ENCODE peak calls at places on chromosomes 6 and 20, in four cellular contexts. V, J, Y and A are unnamed samples.

GRCh38 chr20:10651227-10651990 is 22.4 kb downstream of the JAG1 start:
- DNase-seq in V (no peak), J (peak; percentile 59), Y (no peak), A (no peak)

GRCh38 chr6:137230547-137230946 is 11.4 kb upstream of the IFNGR1 start:
- DNase-seq in V (no peak), J (no peak), Y (no peak), A (no peak)

GRCh38 chr20:34110025-34111013 is 1.7 kb downstream of the EIF2S2 start:
- DNase-seq in V (no peak), J (peak; percentile 10), Y (no peak), A (no peak)

GRCh38 chr20:54165803-54166202 is 8.0 kb downstream of the CYP24A1 start:
- DNase-seq in V (no peak), J (no peak), Y (no peak), A (no peak)

GRCh38 chr6:34745277-34746103 is 11.8 kb upstream of the SNRPC start:
- DNase-seq in V (no peak), J (peak; percentile 72), Y (peak; percentile 64), A (no peak)

GRCh38 chr6:163655217-163656121 is 241.0 kb downstream of the QKI start:
- DNase-seq in V (no peak), J (no peak), Y (no peak), A (no peak)

GRCh38 chr6:15256538-15257222 is 10.8 kb downstream of the JARID2 start:
- DNase-seq in V (no peak), J (no peak), Y (no peak), A (no peak)

GRCh38 chr20:41632896-41633295 is 14.7 kb upstream of the CHD6 start:
- DNase-seq in V (no peak), J (peak; percentile 52), Y (no peak), A (no peak)

GRCh38 chr6:158536891-158537798 is 22.7 kb upstream of the TMEM181 start:
- DNase-seq in V (no peak), J (no peak), Y (peak; percentile 73), A (no peak)

GRCh38 chr6:138805431-138805830 is 9.5 kb downstream of the ECT2L start:
- DNase-seq in V (no peak), J (peak; percentile 68), Y (no peak), A (no peak)

GRCh38 chr20:3818155-3819151 is 1.9 kb upstream of the AP5S1 start:
- DNase-seq in V (no peak), J (peak; percentile 87), Y (peak; percentile 54), A (no peak)

GRCh38 chr20:63495771-63496403 is 3.0 kb downstream of the EEF1A2 start:
- DNase-seq in V (no peak), J (peak; percentile 28), Y (peak; percentile 81), A (no peak)

GRCh38 chr20:57819291-57819690 is 109.5 kb upstream of the PMEPA1 start:
- DNase-seq in V (no peak), J (no peak), Y (no peak), A (no peak)

GRCh38 chr20:57818418-57818817 is 108.6 kb upstream of the PMEPA1 start:
- DNase-seq in V (no peak), J (no peak), Y (no peak), A (no peak)

GRCh38 chr20:57824909-57825308 is 115.1 kb upstream of the PMEPA1 start:
- DNase-seq in V (no peak), J (no peak), Y (no peak), A (no peak)

GRCh38 chr20:57821930-57822329 is 112.1 kb upstream of the PMEPA1 start:
- DNase-seq in V (no peak), J (no peak), Y (no peak), A (no peak)

GRCh38 chr20:57819981-57820380 is 110.2 kb upstream of the PMEPA1 start:
- DNase-seq in V (no peak), J (no peak), Y (no peak), A (no peak)
- TF ChIP-seq CHD1 in V (no peak), J (no peak), Y (no peak), A (no peak)

DNA sequence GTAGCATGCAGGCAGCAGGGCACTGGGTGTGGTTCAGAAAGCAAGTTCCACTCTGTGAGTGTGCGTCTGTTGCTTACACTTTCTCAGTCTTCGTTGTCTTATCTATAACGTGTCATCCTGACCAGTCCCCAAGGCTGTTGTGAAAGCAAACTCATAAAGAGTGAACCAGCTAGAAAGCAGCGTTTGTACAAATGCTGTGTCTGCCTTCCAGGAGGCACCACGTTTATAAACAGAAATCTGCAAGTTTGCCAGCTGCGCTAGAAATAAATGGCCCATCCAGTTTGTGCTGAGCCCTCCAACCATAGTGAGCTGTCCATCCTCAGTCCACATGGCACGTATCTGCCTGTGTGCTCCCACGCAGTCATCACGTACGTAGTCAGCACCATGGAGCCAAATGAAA is 180.7 kb downstream of the SYNDIG1 start:
- DNase-seq in V (no peak), J (peak; percentile 89), Y (no peak), A (no peak)
- TF ChIP-seq CHD1 in V (no peak), J (no peak), Y (no peak), A (no peak)

GRCh38 chr6:139881728-139882211 is 507.3 kb upstream of the CITED2 start:
- DNase-seq in V (no peak), J (peak; percentile 53), Y (peak; percentile 34), A (no peak)

GRCh38 chr6:139881251-139881650 is 506.8 kb upstream of the CITED2 start:
- DNase-seq in V (no peak), J (no peak), Y (no peak), A (no peak)

GRCh38 chr6:139882977-139883728 is 508.7 kb upstream of the CITED2 start:
- DNase-seq in V (no peak), J (peak; percentile 51), Y (no peak), A (no peak)

GRCh38 chr6:139883776-139884175 is 509.3 kb upstream of the CITED2 start:
- DNase-seq in V (no peak), J (peak; percentile 27), Y (no peak), A (no peak)

DNA sequence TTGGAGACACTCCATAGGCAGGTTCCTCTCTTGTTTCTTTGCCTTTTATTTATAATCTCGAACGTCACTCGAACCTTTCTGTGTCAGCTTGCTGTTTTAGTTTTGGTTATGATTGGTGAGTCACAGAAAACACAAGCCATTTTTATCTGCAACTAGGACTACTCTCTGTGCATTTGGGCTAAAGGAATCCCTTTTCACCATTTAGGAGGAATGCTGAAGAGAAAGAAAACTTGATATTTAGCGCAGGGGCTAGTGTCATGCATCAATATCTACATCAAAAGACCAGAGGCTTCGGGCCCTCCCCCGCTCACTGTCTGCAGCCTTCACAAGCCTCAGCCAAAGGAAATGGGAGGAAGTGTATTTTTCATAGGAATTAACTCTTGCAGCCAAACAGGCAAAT is 507.8 kb upstream of the CITED2 start:
- DNase-seq in V (no peak), J (peak; percentile 78), Y (no peak), A (no peak)
- TF ChIP-seq CHD1 in V (no peak), J (peak; percentile 68), Y (no peak), A (no peak)

GRCh38 chr6:127384007-127384406 is 40.6 kb upstream of the ECHDC1 start:
- DNase-seq in V (no peak), J (peak; percentile 41), Y (no peak), A (no peak)
- TF ChIP-seq CHD1 in V (no peak), J (no peak), Y (no peak), A (no peak)

DNA sequence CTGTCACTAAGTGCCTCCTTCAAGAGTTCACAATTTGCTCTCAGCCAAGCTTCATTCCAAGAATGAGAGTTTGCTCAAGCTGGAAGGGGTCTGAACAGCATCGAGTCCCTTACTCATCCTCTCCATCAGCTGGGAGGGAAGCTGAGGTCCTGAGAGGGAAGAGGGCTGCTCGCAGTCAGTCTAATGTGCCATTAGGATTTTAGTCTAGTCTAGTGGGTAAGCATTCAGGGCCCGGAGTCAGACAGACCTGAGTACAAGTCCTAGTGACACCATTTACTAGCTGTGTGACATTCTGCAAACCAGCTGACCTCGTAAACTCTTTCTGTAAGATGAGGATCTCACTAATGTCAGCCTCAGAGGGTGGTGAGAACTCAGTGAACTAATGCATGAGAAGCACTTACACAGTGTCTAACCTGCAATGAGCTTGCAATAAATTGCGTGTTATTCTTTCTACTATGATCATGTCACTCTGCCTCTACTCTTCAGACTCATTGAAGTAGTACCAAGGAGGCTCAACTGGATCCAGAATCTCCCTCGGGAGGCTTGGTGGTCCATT is 41.2 kb upstream of the ZNF831 start:
- DNase-seq in V (no peak), J (no peak), Y (no peak), A (no peak)
- TF ChIP-seq CHD1 in V (no peak), J (no peak), Y (no peak), A (no peak)

GRCh38 chr6:30495993-30496392 is 6.7 kb downstream of the HLA-E start:
- DNase-seq in V (no peak), J (no peak), Y (no peak), A (no peak)
- TF ChIP-seq CHD1 in V (no peak), J (no peak), Y (no peak), A (no peak)

DNA sequence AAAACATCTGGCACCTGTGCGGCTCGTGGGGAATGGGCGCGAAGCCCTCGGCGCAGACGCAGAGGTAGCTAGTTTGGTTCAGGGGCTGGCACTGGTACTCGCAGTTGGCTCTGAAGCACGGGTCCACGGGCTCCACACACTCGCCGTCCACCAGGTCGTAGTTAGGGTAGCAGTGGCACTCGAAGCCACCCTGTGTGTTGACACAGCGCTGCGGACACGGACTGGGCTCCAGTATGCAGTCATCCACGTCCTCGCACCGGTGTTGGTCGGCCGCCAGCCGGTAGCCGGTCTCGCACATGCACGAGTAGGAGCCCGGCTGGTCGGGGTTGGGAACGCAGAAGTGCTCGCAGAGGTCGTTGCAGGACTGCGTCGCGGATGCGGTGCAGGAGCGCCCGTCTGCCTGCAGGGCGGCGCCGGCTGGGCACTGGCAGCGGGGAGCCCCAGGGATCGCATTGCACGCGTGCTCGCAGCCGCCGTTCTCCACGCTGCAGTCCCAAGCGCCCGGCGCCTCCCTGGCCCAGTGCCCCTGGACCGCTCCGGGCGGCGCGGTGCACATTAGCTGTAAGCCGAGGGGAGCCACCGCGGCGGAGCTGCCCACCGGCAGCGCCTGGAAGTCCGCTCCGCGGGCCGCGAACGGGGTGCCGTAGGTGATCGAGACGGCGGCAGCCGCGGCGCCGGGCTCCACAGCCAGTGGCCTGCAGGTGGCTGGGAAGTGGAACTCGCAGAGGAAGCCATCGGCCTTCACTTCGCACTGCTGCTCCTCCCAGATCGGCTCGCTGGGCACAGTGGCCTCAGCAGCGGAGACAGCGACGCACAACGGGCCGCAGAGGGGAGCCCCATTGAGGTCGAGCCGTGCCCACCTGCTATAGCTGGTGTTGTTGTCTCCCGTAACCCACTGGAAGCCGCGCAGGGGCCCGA is 930 bp downstream of the THBD start:
- DNase-seq in V (no peak), J (peak; percentile 1), Y (no peak), A (no peak)
- TF ChIP-seq CHD1 in V (no peak), J (no peak), Y (no peak), A (no peak)

GRCh38 chr6:148414836-148415235 is 72.2 kb downstream of the SASH1 start:
- DNase-seq in V (no peak), J (peak; percentile 68), Y (no peak), A (no peak)

GRCh38 chr6:148413321-148414094 is 70.9 kb downstream of the SASH1 start:
- DNase-seq in V (no peak), J (no peak), Y (no peak), A (no peak)

GRCh38 chr6:148415511-148416286 is 73.1 kb downstream of the SASH1 start:
- DNase-seq in V (no peak), J (no peak), Y (no peak), A (no peak)

GRCh38 chr6:148417045-148417444 is 74.4 kb downstream of the SASH1 start:
- DNase-seq in V (no peak), J (no peak), Y (no peak), A (no peak)

GRCh38 chr6:148416309-148416965 is 73.8 kb downstream of the SASH1 start:
- DNase-seq in V (no peak), J (no peak), Y (no peak), A (no peak)
- TF ChIP-seq CHD1 in V (no peak), J (no peak), Y (no peak), A (no peak)